ENCODE peak calls at places on chromosomes 11 and 22, in six cellular contexts. One of them, this sample, is unnamed.

GRCh38 chr11:20616908-20617307 is 17.5 kb downstream of the SLC6A5 start:
- DNase-seq in stomach: no peak
- DNase-seq in thoracic aorta: no peak
- DNase-seq in fibroblast of the aortic adventitia: no peak
- DNase-seq in GM12865: no peak
- DNase-seq in PC-9: no peak
- DNase-seq in this sample: no peak

GRCh38 chr11:59053387-59053786 is 32.7 kb upstream of the GLYATL1B start:
- DNase-seq in stomach: peak
- DNase-seq in thoracic aorta: no peak
- DNase-seq in fibroblast of the aortic adventitia: peak
- DNase-seq in GM12865: peak
- DNase-seq in PC-9: no peak
- DNase-seq in this sample: peak

GRCh38 chr22:36541831-36542391 is 12.9 kb upstream of the EIF3D start:
- DNase-seq in stomach: peak
- DNase-seq in thoracic aorta: no peak
- DNase-seq in fibroblast of the aortic adventitia: peak
- DNase-seq in GM12865: no peak
- DNase-seq in PC-9: peak
- DNase-seq in this sample: peak

GRCh38 chr11:77560605-77561004 is 29.1 kb upstream of the AQP11 start:
- DNase-seq in stomach: no peak
- DNase-seq in thoracic aorta: no peak
- DNase-seq in fibroblast of the aortic adventitia: peak
- DNase-seq in GM12865: no peak
- DNase-seq in PC-9: peak
- DNase-seq in this sample: peak

GRCh38 chr11:46380340-46381045 is 976 bp upstream of the MDK start:
- DNase-seq in stomach: peak
- DNase-seq in thoracic aorta: no peak
- DNase-seq in fibroblast of the aortic adventitia: no peak
- DNase-seq in GM12865: peak
- DNase-seq in PC-9: peak
- DNase-seq in this sample: peak

GRCh38 chr22:27724706-27725105 is 76.8 kb downstream of the MN1 start:
- DNase-seq in stomach: no peak
- DNase-seq in thoracic aorta: no peak
- DNase-seq in fibroblast of the aortic adventitia: peak
- DNase-seq in GM12865: no peak
- DNase-seq in PC-9: peak
- DNase-seq in this sample: no peak

GRCh38 chr11:126355926-126356897 is 726 bp downstream of the ST3GAL4 start:
- DNase-seq in stomach: no peak
- DNase-seq in thoracic aorta: no peak
- DNase-seq in fibroblast of the aortic adventitia: peak
- DNase-seq in GM12865: peak
- DNase-seq in PC-9: peak
- DNase-seq in this sample: peak

GRCh38 chr11:120547871-120548681 is 36.5 kb downstream of the GRIK4 start:
- DNase-seq in stomach: peak
- DNase-seq in thoracic aorta: peak
- DNase-seq in fibroblast of the aortic adventitia: peak
- DNase-seq in GM12865: no peak
- DNase-seq in PC-9: peak
- DNase-seq in this sample: peak

GRCh38 chr11:1931326-1931725 is 11.8 kb downstream of the TNNT3 start:
- DNase-seq in stomach: no peak
- DNase-seq in thoracic aorta: no peak
- DNase-seq in fibroblast of the aortic adventitia: peak
- DNase-seq in GM12865: no peak
- DNase-seq in PC-9: no peak
- DNase-seq in this sample: peak

GRCh38 chr11:78376858-78377257 is 40.8 kb downstream of the GAB2 start:
- DNase-seq in stomach: no peak
- DNase-seq in thoracic aorta: no peak
- DNase-seq in fibroblast of the aortic adventitia: no peak
- DNase-seq in GM12865: no peak
- DNase-seq in PC-9: no peak
- DNase-seq in this sample: no peak

GRCh38 chr11:128687321-128687720 is 6.6 kb upstream of the FLI1 start:
- DNase-seq in stomach: no peak
- DNase-seq in thoracic aorta: no peak
- DNase-seq in fibroblast of the aortic adventitia: no peak
- DNase-seq in GM12865: no peak
- DNase-seq in PC-9: no peak
- DNase-seq in this sample: no peak

GRCh38 chr11:62012451-62013265 is 45.2 kb upstream of the FTH1 start:
- DNase-seq in stomach: no peak
- DNase-seq in thoracic aorta: no peak
- DNase-seq in fibroblast of the aortic adventitia: peak
- DNase-seq in GM12865: no peak
- DNase-seq in PC-9: peak
- DNase-seq in this sample: peak

GRCh38 chr11:118610773-118611432 is 3.5 kb downstream of the PHLDB1 start:
- DNase-seq in stomach: peak
- DNase-seq in thoracic aorta: no peak
- DNase-seq in fibroblast of the aortic adventitia: peak
- DNase-seq in GM12865: peak
- DNase-seq in PC-9: no peak
- DNase-seq in this sample: peak

GRCh38 chr11:124823512-124824376 is 23.5 kb upstream of the MSANTD2 start:
- DNase-seq in stomach: no peak
- DNase-seq in thoracic aorta: no peak
- DNase-seq in fibroblast of the aortic adventitia: no peak
- DNase-seq in GM12865: no peak
- DNase-seq in PC-9: no peak
- DNase-seq in this sample: no peak

GRCh38 chr11:33258631-33259184 is 1.5 kb downstream of the HIPK3 start:
- DNase-seq in stomach: no peak
- DNase-seq in thoracic aorta: no peak
- DNase-seq in fibroblast of the aortic adventitia: peak
- DNase-seq in GM12865: no peak
- DNase-seq in PC-9: no peak
- DNase-seq in this sample: peak

GRCh38 chr22:40258463-40259046 is 80.8 kb downstream of the TNRC6B start:
- DNase-seq in stomach: no peak
- DNase-seq in thoracic aorta: no peak
- DNase-seq in fibroblast of the aortic adventitia: peak
- DNase-seq in GM12865: no peak
- DNase-seq in PC-9: peak
- DNase-seq in this sample: peak

GRCh38 chr11:32830413-32830738 is 649 bp downstream of the PRRG4 start:
- DNase-seq in stomach: peak
- DNase-seq in thoracic aorta: no peak
- DNase-seq in fibroblast of the aortic adventitia: no peak
- DNase-seq in GM12865: no peak
- DNase-seq in PC-9: peak
- DNase-seq in this sample: peak

GRCh38 chr11:33438311-33438710 is 181.1 kb downstream of the HIPK3 start:
- DNase-seq in stomach: no peak
- DNase-seq in thoracic aorta: no peak
- DNase-seq in fibroblast of the aortic adventitia: no peak
- DNase-seq in GM12865: no peak
- DNase-seq in PC-9: no peak
- DNase-seq in this sample: no peak

GRCh38 chr11:1442163-1442562 is 44.4 kb downstream of the MOB2 start:
- DNase-seq in stomach: no peak
- DNase-seq in thoracic aorta: no peak
- DNase-seq in fibroblast of the aortic adventitia: no peak
- DNase-seq in GM12865: no peak
- DNase-seq in PC-9: no peak
- DNase-seq in this sample: no peak

GRCh38 chr11:77176996-77177395 is 49.0 kb downstream of the MYO7A start:
- DNase-seq in stomach: no peak
- DNase-seq in thoracic aorta: no peak
- DNase-seq in fibroblast of the aortic adventitia: no peak
- DNase-seq in GM12865: no peak
- DNase-seq in PC-9: no peak
- DNase-seq in this sample: no peak

GRCh38 chr22:44515779-44516178 is 17.7 kb upstream of the RTL6 start:
- DNase-seq in stomach: no peak
- DNase-seq in thoracic aorta: no peak
- DNase-seq in fibroblast of the aortic adventitia: no peak
- DNase-seq in GM12865: no peak
- DNase-seq in PC-9: no peak
- DNase-seq in this sample: no peak

GRCh38 chr11:9001736-9002135 is 2.1 kb downstream of the NRIP3 start:
- DNase-seq in stomach: no peak
- DNase-seq in thoracic aorta: no peak
- DNase-seq in fibroblast of the aortic adventitia: peak
- DNase-seq in GM12865: no peak
- DNase-seq in PC-9: peak
- DNase-seq in this sample: peak

GRCh38 chr22:49512471-49512870 is 315.2 kb downstream of the BRD1 start:
- DNase-seq in stomach: no peak
- DNase-seq in thoracic aorta: no peak
- DNase-seq in fibroblast of the aortic adventitia: no peak
- DNase-seq in GM12865: no peak
- DNase-seq in PC-9: no peak
- DNase-seq in this sample: no peak

GRCh38 chr11:119473226-119473625 is 50.3 kb upstream of the THY1 start:
- DNase-seq in stomach: no peak
- DNase-seq in thoracic aorta: no peak
- DNase-seq in fibroblast of the aortic adventitia: no peak
- DNase-seq in GM12865: no peak
- DNase-seq in PC-9: no peak
- DNase-seq in this sample: no peak

GRCh38 chr11:134785660-134786284 is 373.7 kb upstream of the B3GAT1 start:
- DNase-seq in stomach: no peak
- DNase-seq in thoracic aorta: no peak
- DNase-seq in fibroblast of the aortic adventitia: no peak
- DNase-seq in GM12865: no peak
- DNase-seq in PC-9: peak
- DNase-seq in this sample: no peak

GRCh38 chr11:47915407-47916137 is 64.8 kb upstream of the PTPRJ start:
- DNase-seq in stomach: no peak
- DNase-seq in thoracic aorta: no peak
- DNase-seq in fibroblast of the aortic adventitia: no peak
- DNase-seq in GM12865: peak
- DNase-seq in PC-9: peak
- DNase-seq in this sample: no peak

GRCh38 chr11:78295347-78295746 is 106.6 kb downstream of the USP35 start:
- DNase-seq in stomach: no peak
- DNase-seq in thoracic aorta: no peak
- DNase-seq in fibroblast of the aortic adventitia: no peak
- DNase-seq in GM12865: no peak
- DNase-seq in PC-9: peak
- DNase-seq in this sample: no peak

GRCh38 chr11:124865902-124866851 is 945 bp downstream of the ROBO3 start:
- DNase-seq in stomach: peak
- DNase-seq in thoracic aorta: no peak
- DNase-seq in fibroblast of the aortic adventitia: peak
- DNase-seq in GM12865: peak
- DNase-seq in PC-9: no peak
- DNase-seq in this sample: no peak

GRCh38 chr11:110374921-110375320 is 54.8 kb upstream of the FDX1 start:
- DNase-seq in stomach: no peak
- DNase-seq in thoracic aorta: no peak
- DNase-seq in fibroblast of the aortic adventitia: no peak
- DNase-seq in GM12865: peak
- DNase-seq in PC-9: no peak
- DNase-seq in this sample: peak

GRCh38 chr22:24768537-24769374 is 5.8 kb downstream of the PIWIL3 start:
- DNase-seq in stomach: peak
- DNase-seq in thoracic aorta: peak
- DNase-seq in fibroblast of the aortic adventitia: peak
- DNase-seq in GM12865: peak
- DNase-seq in PC-9: peak
- DNase-seq in this sample: peak

GRCh38 chr11:8699903-8700302 is 17.3 kb downstream of the RPL27A start:
- DNase-seq in stomach: no peak
- DNase-seq in thoracic aorta: no peak
- DNase-seq in fibroblast of the aortic adventitia: peak
- DNase-seq in GM12865: no peak
- DNase-seq in PC-9: no peak
- DNase-seq in this sample: peak

GRCh38 chr11:98007072-98007471 is 1013.7 kb upstream of the CNTN5 start:
- DNase-seq in stomach: no peak
- DNase-seq in thoracic aorta: no peak
- DNase-seq in fibroblast of the aortic adventitia: no peak
- DNase-seq in GM12865: no peak
- DNase-seq in PC-9: no peak
- DNase-seq in this sample: no peak

GRCh38 chr11:74926304-74927030 is 22.4 kb downstream of the XRRA1 start:
- DNase-seq in stomach: no peak
- DNase-seq in thoracic aorta: no peak
- DNase-seq in fibroblast of the aortic adventitia: no peak
- DNase-seq in GM12865: no peak
- DNase-seq in PC-9: no peak
- DNase-seq in this sample: peak

GRCh38 chr11:122360875-122361274 is 244.9 kb upstream of the BLID start:
- DNase-seq in stomach: no peak
- DNase-seq in thoracic aorta: no peak
- DNase-seq in fibroblast of the aortic adventitia: no peak
- DNase-seq in GM12865: no peak
- DNase-seq in PC-9: no peak
- DNase-seq in this sample: no peak
- TF ChIP-seq CTCF in stomach: no peak
- TF ChIP-seq CTCF in thoracic aorta: no peak
- TF ChIP-seq CTCF in fibroblast of the aortic adventitia: no peak
- TF ChIP-seq CTCF in GM12865: peak
- TF ChIP-seq CTCF in PC-9: peak
- TF ChIP-seq CTCF in this sample: peak

GRCh38 chr11:64383580-64383979 is 24.6 kb downstream of the RPS6KA4 start:
- DNase-seq in stomach: no peak
- DNase-seq in thoracic aorta: no peak
- DNase-seq in fibroblast of the aortic adventitia: no peak
- DNase-seq in GM12865: no peak
- DNase-seq in PC-9: no peak
- DNase-seq in this sample: no peak
- H3K4me3 ChIP-seq in stomach: no peak
- H3K4me3 ChIP-seq in thoracic aorta: no peak
- H3K4me3 ChIP-seq in fibroblast of the aortic adventitia: no peak
- H3K4me3 ChIP-seq in GM12865: no peak
- H3K4me3 ChIP-seq in PC-9: no peak
- H3K4me3 ChIP-seq in this sample: no peak

GRCh38 chr11:94740975-94741707 is 27.0 kb upstream of the AMOTL1 start:
- DNase-seq in stomach: no peak
- DNase-seq in thoracic aorta: no peak
- DNase-seq in fibroblast of the aortic adventitia: peak
- DNase-seq in GM12865: peak
- DNase-seq in PC-9: peak
- DNase-seq in this sample: peak
- TF ChIP-seq CTCF in stomach: peak
- TF ChIP-seq CTCF in thoracic aorta: peak
- TF ChIP-seq CTCF in fibroblast of the aortic adventitia: peak
- TF ChIP-seq CTCF in GM12865: no peak
- TF ChIP-seq CTCF in PC-9: peak
- TF ChIP-seq CTCF in this sample: peak

DNA sequence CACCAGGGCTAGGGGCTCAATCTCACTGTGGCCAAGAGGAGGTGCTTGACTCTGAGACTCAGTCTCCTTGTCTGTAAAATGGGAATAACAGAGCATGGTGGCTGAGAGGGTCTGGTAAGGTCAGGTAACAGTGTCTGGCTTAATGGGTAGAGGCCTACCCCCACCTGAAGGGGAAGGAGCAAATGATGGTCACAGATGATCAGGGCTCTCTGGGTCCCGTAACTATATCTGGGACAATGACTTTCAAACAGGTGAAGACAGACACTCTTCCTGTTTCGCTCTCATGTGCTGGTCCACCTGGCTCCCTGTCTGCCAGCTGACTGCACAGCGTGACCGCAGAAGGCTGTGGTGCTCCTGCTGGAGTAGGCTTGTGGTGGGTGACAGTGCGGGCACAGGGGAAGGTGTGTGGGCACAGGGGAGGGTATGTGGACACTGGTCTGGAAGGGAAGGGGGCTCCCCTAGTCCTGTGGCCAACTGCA is 4.0 kb downstream of the A4GALT start:
- DNase-seq in stomach: no peak
- DNase-seq in thoracic aorta: no peak
- DNase-seq in fibroblast of the aortic adventitia: no peak
- DNase-seq in GM12865: peak
- DNase-seq in PC-9: no peak
- DNase-seq in this sample: no peak
- H3K4me3 ChIP-seq in stomach: no peak
- H3K4me3 ChIP-seq in thoracic aorta: no peak
- H3K4me3 ChIP-seq in fibroblast of the aortic adventitia: peak
- H3K4me3 ChIP-seq in GM12865: peak
- H3K4me3 ChIP-seq in PC-9: no peak
- H3K4me3 ChIP-seq in this sample: no peak

This sample was measured in fibroblast of mammary gland.